ENCODE peak calls at places on chromosomes 4 and X, in nine cellular contexts. E is dorsolateral prefrontal cortex, Y is NT2/D1, M is iPS DF 6.9, I is choroid plexus epithelial cell, S is adipocyte, J is ovary, W is BJ, P is IMR-90. F is an unnamed sample.

GRCh38 chr4:15755321-15755750 is 22.8 kb upstream of the CD38 start:
- DNase-seq in Y (no peak), M (no peak), E (no peak), W (no peak), I (peak; percentile 85), J (no peak), P (peak; percentile 69), S (peak; percentile 21), F (peak; percentile 55)

GRCh38 chrX:53440101-53440500 is 5.9 kb upstream of the HSD17B10 start:
- DNase-seq in W (no peak), S (no peak), P (no peak), M (no peak), E (no peak), J (no peak), Y (no peak), I (no peak), F (no peak)

GRCh38 chr4:89298160-89298559 is 9.4 kb downstream of the GPRIN3 start:
- DNase-seq in I (no peak), P (no peak), E (no peak), W (no peak), M (no peak), Y (no peak), J (no peak), S (no peak), F (no peak)

GRCh38 chrX:9431281-9431680 is 33.6 kb upstream of the TBL1X start:
- DNase-seq in M (no peak), I (no peak), W (no peak), P (no peak), S (no peak), J (no peak), E (no peak), Y (no peak), F (no peak)

GRCh38 chrX:96841325-96841724 is 42.4 kb upstream of the RPA4 start:
- DNase-seq in M (no peak), P (no peak), S (no peak), Y (no peak), W (no peak), J (no peak), E (no peak), I (no peak), F (no peak)

GRCh38 chrX:19659929-19660328 is 144.6 kb upstream of the MAP3K15 start:
- DNase-seq in J (no peak), W (no peak), S (no peak), Y (no peak), P (no peak), M (no peak), E (no peak), I (peak; percentile 33), F (peak; percentile 37)

GRCh38 chr4:24394041-24394440 is 190.3 kb downstream of the DHX15 start:
- DNase-seq in P (peak; percentile 86), S (no peak), M (no peak), E (no peak), Y (peak; percentile 66), I (no peak), J (no peak), W (peak; percentile 1), F (peak; percentile 67)

GRCh38 chr4:102169345-102169744 is 175.9 kb downstream of the SLC39A8 start:
- DNase-seq in E (no peak), S (no peak), M (no peak), W (no peak), P (no peak), I (peak; percentile 26), J (no peak), Y (peak; percentile 6), F (no peak)

GRCh38 chr4:135177323-135177722 is 975.7 kb upstream of the PABPC4L start:
- DNase-seq in J (no peak), E (no peak), Y (no peak), W (no peak), I (peak; percentile 7), M (no peak), P (peak; percentile 9), S (peak; percentile 14), F (no peak)

GRCh38 chr4:64545593-64545992 is 136.3 kb upstream of the TECRL start:
- DNase-seq in M (no peak), E (no peak), S (no peak), W (no peak), J (no peak), I (no peak), P (no peak), Y (no peak), F (no peak)

GRCh38 chrX:136395271-136395670 is 92.5 kb upstream of the BRS3 start:
- DNase-seq in M (no peak), Y (no peak), P (peak; percentile 0), J (no peak), S (no peak), I (peak; percentile 2), E (no peak), W (no peak), F (peak; percentile 65)

GRCh38 chrX:2627272-2627867 is 63.7 kb upstream of the CD99 start:
- DNase-seq in J (no peak), Y (peak; percentile 43), P (peak; percentile 27), M (no peak), W (no peak), E (no peak), I (peak; percentile 72), S (peak; percentile 40), F (peak; percentile 46)

GRCh38 chr4:172996571-172997216 is 171.9 kb upstream of the GALNT7 start:
- DNase-seq in Y (no peak), S (peak; percentile 60), M (no peak), E (no peak), J (no peak), W (no peak), P (peak; percentile 91), I (peak; percentile 91), F (peak; percentile 92)

GRCh38 chr4:101031971-101032370 is 315.4 kb downstream of the PPP3CA start:
- DNase-seq in Y (peak; percentile 46), S (no peak), P (no peak), M (peak; percentile 41), J (no peak), E (no peak), W (no peak), I (no peak), F (no peak)

GRCh38 chr4:172018358-172018757 is 205.2 kb downstream of the GALNTL6 start:
- DNase-seq in I (no peak), M (no peak), J (no peak), S (no peak), P (no peak), Y (no peak), E (no peak), W (no peak), F (no peak)

GRCh38 chrX:46582325-46582724 is 8.8 kb downstream of the CHST7 start:
- DNase-seq in S (peak; percentile 48), I (peak; percentile 48), J (no peak), M (no peak), P (peak; percentile 41), W (no peak), E (no peak), Y (no peak), F (no peak)
- H3K4me3 ChIP-seq in S (no peak overlapping the region), I (no peak overlapping the region), J (no peak overlapping the region), M (no peak overlapping the region), P (no peak overlapping the region), W (no peak overlapping the region), E (no peak overlapping the region), Y (no peak overlapping the region), F (no peak overlapping the region)

GRCh38 chr4:158671915-158672806 is at the start of gene ETFDH:
- DNase-seq in M (peak; percentile 95), I (peak; percentile 100), Y (peak; percentile 90), J (peak; percentile 99), W (peak; percentile 100), P (peak; percentile 99), S (peak; percentile 100), E (peak; percentile 98), F (peak; percentile 99)

GRCh38 chr4:158676076-158676475 is 4.0 kb downstream of the ETFDH start:
- DNase-seq in Y (no peak), M (no peak), J (no peak), I (no peak), S (no peak), P (no peak), E (no peak), W (no peak), F (peak; percentile 36)

GRCh38 chr4:158670975-158671664 is 567 bp downstream of the C4orf46 start:
- DNase-seq in E (peak; percentile 66), W (peak; percentile 32), J (peak; percentile 64), P (peak; percentile 76), Y (no peak), M (no peak), S (peak; percentile 92), I (peak; percentile 84), F (peak; percentile 79)

GRCh38 chr4:158671665-158671914 is at the start of gene C4orf46:
- DNase-seq in I (no peak), W (no peak), E (no peak), M (no peak), S (no peak), J (no peak), Y (no peak), P (no peak), F (no peak)

DNA sequence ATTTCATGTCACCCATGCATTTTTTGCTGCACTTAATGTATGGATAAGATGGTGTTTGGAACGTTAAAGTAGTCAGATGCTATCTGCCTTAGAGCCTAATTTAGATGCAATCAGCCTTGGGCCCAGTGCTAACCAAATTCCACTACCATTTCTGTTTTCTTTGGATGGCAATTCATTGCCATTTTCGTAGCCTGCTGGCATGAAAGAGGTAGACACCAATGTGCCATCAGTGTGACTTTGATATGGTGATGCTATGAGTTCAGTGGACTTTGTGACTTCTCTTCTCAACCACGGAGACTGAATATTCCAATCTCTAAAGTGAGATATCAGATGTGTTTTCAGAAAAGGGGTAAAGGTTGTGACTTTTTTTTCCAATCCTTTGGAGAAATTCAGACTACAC is 1.5 kb downstream of the ETFDH start:
- DNase-seq in W (no peak), M (no peak), P (no peak), I (no peak), Y (no peak), E (no peak), S (no peak), J (no peak), F (no peak)
- H3K4me3 ChIP-seq in W (no peak overlapping the region), M (no peak overlapping the region), P (no peak overlapping the region), I (no peak overlapping the region), Y (no peak overlapping the region), E (no peak overlapping the region), S (peak overlapping the region; percentile 95), J (no peak overlapping the region), F (no peak overlapping the region)

DNA sequence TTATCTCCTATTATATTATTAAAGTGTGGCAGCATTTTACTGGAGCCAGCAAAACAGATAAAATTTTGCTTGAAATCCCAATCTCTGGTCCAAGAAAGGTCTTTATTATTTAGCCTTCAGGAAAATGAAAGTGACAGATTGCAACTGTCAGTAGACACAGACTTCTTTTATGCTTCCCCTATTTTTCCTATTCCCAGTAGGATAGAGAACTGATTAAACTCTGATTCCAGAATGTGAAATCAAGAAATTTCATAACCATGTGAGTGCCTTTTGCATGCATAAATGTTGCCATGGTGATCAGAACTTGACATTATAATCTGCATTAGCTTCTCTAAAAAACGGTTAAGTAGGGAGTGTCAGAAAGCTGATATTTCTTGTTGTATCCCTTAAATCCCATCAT is 255.2 kb upstream of the GABRA2 start:
- DNase-seq in M (no peak), W (no peak), Y (no peak), S (no peak), J (no peak), I (no peak), P (no peak), E (no peak), F (no peak)
- H3K4me3 ChIP-seq in M (no peak overlapping the region), W (no peak overlapping the region), Y (no peak overlapping the region), S (no peak overlapping the region), J (no peak overlapping the region), I (no peak overlapping the region), P (no peak overlapping the region), E (no peak overlapping the region), F (no peak overlapping the region)

DNA sequence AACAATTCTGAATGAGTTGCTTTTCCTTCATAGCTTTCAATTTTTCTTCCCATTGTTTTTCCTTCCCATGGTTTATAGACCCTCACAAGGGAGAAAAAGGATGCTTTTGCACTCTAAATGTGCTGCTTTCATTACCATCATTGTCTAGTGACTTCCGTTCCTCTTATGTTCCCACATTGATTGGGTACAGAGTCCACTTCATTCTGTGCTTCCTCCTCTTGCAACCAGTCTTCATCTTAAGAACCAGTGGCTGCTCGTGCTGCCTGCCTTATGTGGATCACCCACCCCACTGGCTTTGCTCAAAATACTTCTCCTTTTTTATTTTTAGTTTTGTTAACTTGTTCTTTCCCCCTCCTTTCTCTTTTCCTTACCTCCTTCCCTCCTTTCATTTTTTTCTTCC is 76.5 kb upstream of the BOD1L1 start:
- DNase-seq in I (no peak), W (no peak), P (no peak), M (no peak), S (no peak), Y (no peak), E (no peak), J (no peak), F (no peak)
- H3K4me3 ChIP-seq in I (no peak overlapping the region), W (no peak overlapping the region), P (no peak overlapping the region), M (no peak overlapping the region), S (no peak overlapping the region), Y (no peak overlapping the region), E (no peak overlapping the region), J (no peak overlapping the region), F (no peak overlapping the region)

F was measured in fibroblast of mammary gland.